ENCODE peak calls at places on chromosomes 12 and 14, in ten cellular contexts. H is IMR-90; R is PC-9; I is CD4-positive, CD25-positive, alpha-beta regulatory T cell; G is stomach; A is HFF-Myc; E is NB4; Y is hepatocyte; C is cardiac fibroblast; S is naive thymus-derived CD4-positive, alpha-beta T cell. O is an unnamed sample.
A peak's percentile ranks its signal among the peaks of the same experiment; 100 is the strongest.

GRCh38 chr14:92362781-92363235 is 39.8 kb downstream of the SLC24A4 start:
- DNase-seq in H (peak; percentile 13), R (no peak), I (no peak), G (no peak), A (no peak), E (no peak), Y (no peak), C (peak; percentile 21), S (no peak), O (no peak)

GRCh38 chr12:84463756-84464495 is 448.7 kb downstream of the SLC6A15 start:
- DNase-seq in H (peak; percentile 53), R (no peak), I (no peak), G (no peak), A (peak; percentile 88), E (no peak), Y (peak; percentile 18), C (peak; percentile 2), S (no peak), O (no peak)

GRCh38 chr12:20604408-20604807 is 90.7 kb upstream of the SLCO1C1 start:
- DNase-seq in H (no peak), R (no peak), I (no peak), G (no peak), A (no peak), E (no peak), Y (no peak), C (no peak), S (no peak), O (no peak)

GRCh38 chr14:70665448-70666363 is 24.0 kb downstream of the TTC9 start:
- DNase-seq in H (no peak), R (peak; percentile 96), I (peak; percentile 33), G (peak; percentile 91), A (no peak), E (no peak), Y (peak; percentile 73), C (no peak), S (no peak), O (no peak)

GRCh38 chr14:101185946-101186345 is 282.4 kb upstream of the RTL1 start:
- DNase-seq in H (no peak), R (no peak), I (no peak), G (no peak), A (no peak), E (no peak), Y (no peak), C (no peak), S (no peak), O (no peak)

GRCh38 chr12:105420659-105421240 is 90.3 kb downstream of the C12orf75 start:
- DNase-seq in H (peak; percentile 77), R (peak; percentile 53), I (peak; percentile 63), G (peak; percentile 74), A (peak; percentile 60), E (peak; percentile 78), Y (peak; percentile 87), C (peak; percentile 90), S (peak; percentile 8), O (peak; percentile 69)

GRCh38 chr14:21160061-21160610 is 4.3 kb upstream of the OR5AU1 start:
- DNase-seq in H (no peak), R (no peak), I (no peak), G (no peak), A (no peak), E (no peak), Y (no peak), C (no peak), S (no peak), O (no peak)

GRCh38 chr12:52183544-52183910 is 8.3 kb downstream of the KRT80 start:
- DNase-seq in H (peak; percentile 15), R (no peak), I (no peak), G (no peak), A (no peak), E (no peak), Y (no peak), C (no peak), S (no peak), O (no peak)

GRCh38 chr12:89051065-89051677 is 301.1 kb downstream of the DUSP6 start:
- DNase-seq in H (peak; percentile 78), R (peak; percentile 53), I (peak; percentile 73), G (no peak), A (no peak), E (peak; percentile 82), Y (peak; percentile 68), C (peak; percentile 89), S (peak; percentile 38), O (peak; percentile 64)

GRCh38 chr12:107844312-107844921 is 69.9 kb downstream of the ASCL4 start:
- DNase-seq in H (no peak), R (no peak), I (no peak), G (peak; percentile 33), A (no peak), E (no peak), Y (peak; percentile 29), C (no peak), S (no peak), O (no peak)
- H3K4me3 ChIP-seq in H (no peak overlapping the region), R (no peak overlapping the region), I (no peak overlapping the region), G (peak overlapping the region; percentile 56), A (no peak overlapping the region), E (no peak overlapping the region), Y (peak overlapping the region; percentile 33), C (peak overlapping the region; percentile 13), S (no peak overlapping the region), O (no peak overlapping the region)

GRCh38 chr12:53996188-53996885 is 3.6 kb upstream of the HOXC9 start:
- DNase-seq in H (no peak), R (no peak), I (no peak), G (no peak), A (no peak), E (no peak), Y (no peak), C (no peak), S (no peak), O (no peak)
- H3K4me3 ChIP-seq in H (no peak overlapping the region), R (peak overlapping the region; percentile 86), I (peak overlapping the region; percentile 51), G (peak overlapping the region; percentile 56), A (peak overlapping the region; percentile 34), E (peak overlapping the region; percentile 55), Y (no peak overlapping the region), C (peak overlapping the region; percentile 26), S (peak overlapping the region; percentile 62), O (no peak overlapping the region)

DNA sequence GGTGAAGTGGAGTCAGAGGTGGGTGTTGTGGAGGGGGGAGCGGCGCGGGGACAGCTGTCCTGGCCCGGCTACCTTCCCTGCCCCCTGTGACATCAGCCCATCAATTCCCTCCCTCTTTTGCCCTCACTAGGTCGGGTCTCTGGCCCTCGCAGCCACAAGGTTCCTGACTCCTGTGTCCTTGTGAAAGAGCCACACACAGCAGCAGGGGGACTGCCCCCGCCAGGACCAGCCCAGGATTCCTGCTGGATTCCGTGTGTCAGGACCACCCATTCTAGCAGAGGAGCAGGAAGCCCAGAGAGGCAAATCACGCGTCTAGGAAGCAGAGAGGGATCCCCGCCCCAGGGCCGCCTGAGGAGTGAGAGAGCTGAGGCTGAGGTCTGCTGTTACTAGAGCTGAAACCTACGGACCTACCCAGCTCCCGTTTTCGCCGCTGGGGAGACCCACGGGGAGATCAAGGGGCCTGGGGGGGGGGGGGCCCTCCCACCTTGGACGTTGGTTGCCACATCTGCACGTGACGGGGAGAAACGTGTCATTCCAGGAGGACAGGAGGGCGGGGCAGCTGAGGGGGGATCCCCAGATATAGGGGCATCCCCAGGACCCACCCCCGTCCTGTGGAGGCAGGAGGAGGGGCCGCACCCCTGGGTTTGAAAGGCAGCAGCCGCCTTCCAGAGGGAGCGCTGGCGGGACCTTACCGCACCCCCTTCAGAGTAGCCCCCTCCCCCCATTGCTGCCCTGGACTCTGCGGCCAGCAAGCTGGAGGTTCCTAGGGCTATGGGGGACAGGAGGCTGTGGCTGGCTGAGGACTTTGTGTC is 12.5 kb upstream of the INF2 start:
- DNase-seq in H (no peak), R (no peak), I (no peak), G (no peak), A (no peak), E (peak; percentile 30), Y (peak; percentile 80), C (no peak), S (no peak), O (no peak)
- H3K4me3 ChIP-seq in H (no peak overlapping the region), R (peak overlapping the region; percentile 68), I (no peak overlapping the region), G (peak overlapping the region; percentile 53), A (peak overlapping the region; percentile 36), E (peak overlapping the region; percentile 51), Y (peak overlapping the region; percentile 9), C (peak overlapping the region; percentile 43), S (peak overlapping the region; percentile 72), O (peak overlapping the region; percentile 60)

GRCh38 chr12:49322367-49322707 is 718 bp upstream of the TROAP start:
- DNase-seq in H (no peak), R (no peak), I (no peak), G (no peak), A (no peak), E (no peak), Y (peak; percentile 8), C (no peak), S (no peak), O (no peak)
- H3K4me3 ChIP-seq in H (peak overlapping the region; percentile 82), R (peak overlapping the region; percentile 68), I (peak overlapping the region; percentile 77), G (peak overlapping the region; percentile 71), A (peak overlapping the region; percentile 91), E (peak overlapping the region; percentile 73), Y (peak overlapping the region; percentile 34), C (peak overlapping the region; percentile 73), S (peak overlapping the region; percentile 75), O (peak overlapping the region; percentile 87)